ENCODE peak calls at places on chromosomes 11 and 22, in four cellular contexts. One of them, this sample, is unnamed.

GRCh38 chr11:106399075-106399500 is 321.6 kb downstream of the AASDHPPT start:
- DNase-seq in GM12878: no peak
- DNase-seq in K562: no peak
- DNase-seq in HepG2: no peak
- DNase-seq in this sample: no peak

GRCh38 chr11:120883404-120884135 is 140.3 kb upstream of the TBCEL start:
- DNase-seq in K562: no peak
- DNase-seq in HepG2: no peak
- DNase-seq in GM12878: no peak
- DNase-seq in this sample: no peak

GRCh38 chr22:27934069-27934468 is 15.0 kb upstream of the PITPNB start:
- DNase-seq in K562: no peak
- DNase-seq in HepG2: no peak
- DNase-seq in GM12878: no peak
- DNase-seq in this sample: no peak

GRCh38 chr22:17867160-17867785 is 93.0 kb upstream of the BID start:
- DNase-seq in HepG2: no peak
- DNase-seq in GM12878: no peak
- DNase-seq in K562: peak; percentile 64
- DNase-seq in this sample: no peak

GRCh38 chr22:21014202-21015050 is 539 bp upstream of the P2RX6 start:
- DNase-seq in GM12878: peak; percentile 43
- DNase-seq in HepG2: peak; percentile 78
- DNase-seq in K562: peak; percentile 100
- DNase-seq in this sample: peak; percentile 99

GRCh38 chr22:35554297-35554845 is 13.7 kb downstream of the RASD2 start:
- DNase-seq in GM12878: no peak
- DNase-seq in HepG2: no peak
- DNase-seq in K562: no peak
- DNase-seq in this sample: no peak

GRCh38 chr11:36243641-36244040 is 45.6 kb downstream of the COMMD9 start:
- DNase-seq in GM12878: no peak
- DNase-seq in K562: no peak
- DNase-seq in HepG2: no peak
- DNase-seq in this sample: no peak

GRCh38 chr11:113771964-113772363 is 1.5 kb downstream of the ZW10 start:
- DNase-seq in GM12878: no peak
- DNase-seq in HepG2: no peak
- DNase-seq in K562: no peak
- DNase-seq in this sample: no peak

GRCh38 chr11:7600205-7600775 is 73.0 kb downstream of the CYB5R2 start:
- DNase-seq in GM12878: no peak
- DNase-seq in HepG2: peak; percentile 89
- DNase-seq in K562: peak; percentile 53
- DNase-seq in this sample: no peak

GRCh38 chr22:25564320-25564978 is at the start of gene GRK3:
- DNase-seq in GM12878: no peak
- DNase-seq in K562: peak; percentile 78
- DNase-seq in HepG2: no peak
- DNase-seq in this sample: peak; percentile 77

GRCh38 chr22:20951151-20951931 is 15.7 kb upstream of the AIFM3 start:
- DNase-seq in K562: no peak
- DNase-seq in HepG2: peak; percentile 89
- DNase-seq in GM12878: no peak
- DNase-seq in this sample: no peak

GRCh38 chr22:48322907-48323306 is 1504.8 kb downstream of the BRD1 start:
- DNase-seq in K562: no peak
- DNase-seq in GM12878: no peak
- DNase-seq in HepG2: no peak
- DNase-seq in this sample: no peak

GRCh38 chr11:24747275-24748251 is 250.7 kb downstream of the LUZP2 start:
- DNase-seq in K562: no peak
- DNase-seq in HepG2: no peak
- DNase-seq in GM12878: no peak
- DNase-seq in this sample: no peak

GRCh38 chr22:42680648-42681047 is 31.5 kb upstream of the CYB5R3 start:
- DNase-seq in GM12878: no peak
- DNase-seq in K562: peak; percentile 24
- DNase-seq in HepG2: no peak
- DNase-seq in this sample: no peak

GRCh38 chr11:67436459-67437081 is 912 bp downstream of the PTPRCAP start:
- DNase-seq in HepG2: no peak
- DNase-seq in K562: peak; percentile 85
- DNase-seq in GM12878: peak; percentile 75
- DNase-seq in this sample: no peak

GRCh38 chr22:42930810-42931420 is 73.8 kb upstream of the ARFGAP3 start:
- DNase-seq in K562: no peak
- DNase-seq in GM12878: no peak
- DNase-seq in HepG2: peak; percentile 53
- DNase-seq in this sample: no peak

GRCh38 chr11:71425409-71425808 is 22.8 kb downstream of the DHCR7 start:
- DNase-seq in HepG2: no peak
- DNase-seq in K562: no peak
- DNase-seq in GM12878: no peak
- DNase-seq in this sample: no peak

GRCh38 chr11:70616938-70617674 is 218.8 kb downstream of the CTTN start:
- DNase-seq in HepG2: no peak
- DNase-seq in GM12878: no peak
- DNase-seq in K562: no peak
- DNase-seq in this sample: no peak

GRCh38 chr11:111253630-111254029 is 8.1 kb downstream of the POU2AF2 start:
- DNase-seq in GM12878: no peak
- DNase-seq in K562: no peak
- DNase-seq in HepG2: no peak
- DNase-seq in this sample: no peak

GRCh38 chr11:7673724-7674434 is 579 bp upstream of the CYB5R2 start:
- DNase-seq in GM12878: no peak
- DNase-seq in K562: peak; percentile 58
- DNase-seq in HepG2: no peak
- DNase-seq in this sample: no peak

GRCh38 chr11:126834149-126834548 is 166.4 kb downstream of the KIRREL3 start:
- DNase-seq in K562: peak; percentile 4
- DNase-seq in GM12878: no peak
- DNase-seq in HepG2: no peak
- DNase-seq in this sample: no peak

GRCh38 chr22:37185646-37186227 is 2.3 kb downstream of the C1QTNF6 start:
- DNase-seq in GM12878: no peak
- DNase-seq in K562: no peak
- DNase-seq in HepG2: no peak
- DNase-seq in this sample: no peak

GRCh38 chr11:103779054-103779453 is 257.4 kb upstream of the DDI1 start:
- DNase-seq in HepG2: no peak
- DNase-seq in GM12878: no peak
- DNase-seq in K562: no peak
- DNase-seq in this sample: no peak

GRCh38 chr11:36374726-36375125 is 78.6 kb downstream of the PRR5L start:
- DNase-seq in HepG2: no peak
- DNase-seq in GM12878: no peak
- DNase-seq in K562: no peak
- DNase-seq in this sample: no peak

GRCh38 chr11:103929168-103929903 is 107.1 kb upstream of the DDI1 start:
- DNase-seq in GM12878: peak; percentile 82
- DNase-seq in K562: no peak
- DNase-seq in HepG2: no peak
- DNase-seq in this sample: no peak

GRCh38 chr11:34052608-34053160 is 1.2 kb downstream of the CAPRIN1 start:
- DNase-seq in HepG2: no peak
- DNase-seq in K562: peak; percentile 47
- DNase-seq in GM12878: no peak
- DNase-seq in this sample: peak; percentile 19

GRCh38 chr11:35856756-35857155 is 87.1 kb upstream of the LDLRAD3 start:
- DNase-seq in GM12878: no peak
- DNase-seq in HepG2: no peak
- DNase-seq in K562: no peak
- DNase-seq in this sample: no peak

GRCh38 chr11:13227676-13228255 is 49.8 kb upstream of the BMAL1 start:
- DNase-seq in K562: no peak
- DNase-seq in HepG2: no peak
- DNase-seq in GM12878: no peak
- DNase-seq in this sample: no peak

GRCh38 chr11:124672531-124673215 is 866 bp downstream of the SIAE start:
- DNase-seq in K562: peak; percentile 27
- DNase-seq in GM12878: no peak
- DNase-seq in HepG2: no peak
- DNase-seq in this sample: no peak

GRCh38 chr11:44338721-44339529 is 29.0 kb upstream of the ALX4 start:
- DNase-seq in GM12878: no peak
- DNase-seq in HepG2: no peak
- DNase-seq in K562: no peak
- DNase-seq in this sample: no peak

GRCh38 chr11:125624756-125625213 is at the start of gene CHEK1:
- DNase-seq in HepG2: no peak
- DNase-seq in K562: peak; percentile 13
- DNase-seq in GM12878: no peak
- DNase-seq in this sample: no peak

GRCh38 chr11:28524098-28524497 is 415.9 kb downstream of the METTL15 start:
- DNase-seq in GM12878: no peak
- DNase-seq in HepG2: no peak
- DNase-seq in K562: no peak
- DNase-seq in this sample: no peak

GRCh38 chr22:24893341-24894070 is 53.0 kb downstream of the LHFPL7 start:
- DNase-seq in K562: no peak
- DNase-seq in GM12878: no peak
- DNase-seq in HepG2: no peak
- DNase-seq in this sample: no peak

GRCh38 chr11:83836883-83837654 is 550.9 kb upstream of the CCDC90B start:
- DNase-seq in HepG2: peak; percentile 65
- DNase-seq in GM12878: peak; percentile 5
- DNase-seq in K562: peak; percentile 54
- DNase-seq in this sample: peak; percentile 57

GRCh38 chr11:64290894-64291745 is at the start of gene KCNK4:
- DNase-seq in K562: no peak
- DNase-seq in GM12878: no peak
- DNase-seq in HepG2: no peak
- DNase-seq in this sample: no peak

GRCh38 chr11:69240332-69241074 is 53.5 kb upstream of the MYEOV start:
- DNase-seq in GM12878: no peak
- DNase-seq in HepG2: no peak
- DNase-seq in K562: peak; percentile 14
- DNase-seq in this sample: no peak

GRCh38 chr11:89381094-89381493 is 110.1 kb downstream of the NOX4 start:
- DNase-seq in K562: no peak
- DNase-seq in GM12878: no peak
- DNase-seq in HepG2: no peak
- DNase-seq in this sample: no peak

DNA sequence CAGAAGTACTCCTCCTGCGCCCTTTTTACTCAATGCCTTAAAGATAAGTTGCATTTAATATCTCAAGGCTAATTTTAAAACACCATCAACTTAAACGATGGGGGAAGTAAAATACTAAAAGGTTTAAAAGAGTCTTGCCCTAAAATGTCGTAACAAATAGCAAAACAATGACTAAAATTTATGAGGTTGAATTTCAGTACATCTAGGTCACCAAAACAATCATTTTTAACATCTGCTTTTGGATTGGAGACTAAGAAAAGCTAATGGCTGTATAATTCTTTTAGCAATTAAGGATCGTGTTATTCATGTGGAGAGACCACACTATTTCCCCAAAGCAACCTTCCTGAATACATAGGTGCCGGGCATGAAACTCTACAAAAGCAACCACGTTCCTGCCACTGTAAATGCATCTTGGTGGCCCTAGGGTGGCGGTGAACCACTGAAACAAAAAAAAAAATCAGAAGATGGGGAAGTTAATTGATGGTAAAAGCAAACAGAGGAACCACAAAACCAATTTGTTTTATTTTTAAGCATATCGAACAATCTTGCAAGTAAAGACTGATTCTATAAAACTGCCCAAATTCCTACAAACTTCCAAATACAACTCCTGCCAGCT is 45.8 kb downstream of the CELF1 start:
- DNase-seq in GM12878: peak; percentile 50
- DNase-seq in K562: no peak
- DNase-seq in HepG2: no peak
- DNase-seq in this sample: no peak
- TF ChIP-seq TARDBP in GM12878: no peak
- TF ChIP-seq TARDBP in K562: no peak
- TF ChIP-seq TARDBP in HepG2: no peak
- TF ChIP-seq TARDBP in this sample: no peak

GRCh38 chr11:82009133-82009532 is 724.5 kb downstream of the FAM181B start:
- DNase-seq in GM12878: no peak
- DNase-seq in K562: no peak
- DNase-seq in HepG2: no peak
- DNase-seq in this sample: no peak
- TF ChIP-seq TARDBP in GM12878: no peak
- TF ChIP-seq TARDBP in K562: no peak
- TF ChIP-seq TARDBP in HepG2: no peak
- TF ChIP-seq TARDBP in this sample: no peak

GRCh38 chr11:9461760-9462134 is 935 bp downstream of the ZNF143 start:
- DNase-seq in HepG2: peak; percentile 12
- DNase-seq in GM12878: no peak
- DNase-seq in K562: peak; percentile 34
- DNase-seq in this sample: no peak
- TF ChIP-seq TARDBP in HepG2: no peak
- TF ChIP-seq TARDBP in GM12878: no peak
- TF ChIP-seq TARDBP in K562: no peak
- TF ChIP-seq TARDBP in this sample: no peak

GRCh38 chr11:119371067-119371601 is 10.4 kb downstream of the USP2 start:
- DNase-seq in HepG2: no peak
- DNase-seq in K562: no peak
- DNase-seq in GM12878: no peak
- DNase-seq in this sample: no peak
- TF ChIP-seq TARDBP in HepG2: no peak
- TF ChIP-seq TARDBP in K562: no peak
- TF ChIP-seq TARDBP in GM12878: no peak
- TF ChIP-seq TARDBP in this sample: no peak

GRCh38 chr11:10743354-10744035 is 7.6 kb upstream of the CTR9 start:
- DNase-seq in HepG2: no peak
- DNase-seq in GM12878: no peak
- DNase-seq in K562: peak; percentile 50
- DNase-seq in this sample: no peak
- TF ChIP-seq TARDBP in HepG2: no peak
- TF ChIP-seq TARDBP in GM12878: no peak
- TF ChIP-seq TARDBP in K562: no peak
- TF ChIP-seq TARDBP in this sample: no peak

This sample was measured in HEK293T.